ENCODE peak calls at places on chromosomes 4 and X, in seven cellular contexts. One of them, this sample, is unnamed.

GRCh38 chr4:184942447-184943425 is 75.6 kb upstream of the HELT start:
- DNase-seq in mesenchymal stem cell: no peak
- DNase-seq in heart left ventricle: no peak
- DNase-seq in naive thymus-derived CD8-positive, alpha-beta T cell: no peak
- DNase-seq in LoVo: no peak
- DNase-seq in cardiac fibroblast: no peak
- DNase-seq in Right ventricle myocardium superior: no peak
- DNase-seq in this sample: no peak

GRCh38 chr4:98747659-98748091 is 89.3 kb upstream of the TSPAN5 start:
- DNase-seq in mesenchymal stem cell: no peak
- DNase-seq in heart left ventricle: no peak
- DNase-seq in naive thymus-derived CD8-positive, alpha-beta T cell: no peak
- DNase-seq in LoVo: peak; percentile 80
- DNase-seq in cardiac fibroblast: no peak
- DNase-seq in Right ventricle myocardium superior: no peak
- DNase-seq in this sample: no peak

GRCh38 chrX:103533428-103534216 is 14.3 kb upstream of the RAB40A start:
- DNase-seq in mesenchymal stem cell: peak; percentile 60
- DNase-seq in heart left ventricle: peak; percentile 73
- DNase-seq in naive thymus-derived CD8-positive, alpha-beta T cell: peak; percentile 64
- DNase-seq in LoVo: peak; percentile 31
- DNase-seq in cardiac fibroblast: peak; percentile 83
- DNase-seq in Right ventricle myocardium superior: peak; percentile 80
- DNase-seq in this sample: peak; percentile 53

GRCh38 chrX:122238801-122239200 is 945.3 kb upstream of the GRIA3 start:
- DNase-seq in mesenchymal stem cell: no peak
- DNase-seq in heart left ventricle: no peak
- DNase-seq in naive thymus-derived CD8-positive, alpha-beta T cell: no peak
- DNase-seq in LoVo: no peak
- DNase-seq in cardiac fibroblast: no peak
- DNase-seq in Right ventricle myocardium superior: no peak
- DNase-seq in this sample: no peak

GRCh38 chrX:154368630-154369452 is 5.6 kb downstream of the FLNA start:
- DNase-seq in mesenchymal stem cell: peak; percentile 91
- DNase-seq in heart left ventricle: peak; percentile 82
- DNase-seq in naive thymus-derived CD8-positive, alpha-beta T cell: peak; percentile 83
- DNase-seq in LoVo: peak; percentile 84
- DNase-seq in cardiac fibroblast: peak; percentile 93
- DNase-seq in Right ventricle myocardium superior: peak; percentile 83
- DNase-seq in this sample: peak; percentile 99

GRCh38 chr4:6369924-6370645 is 100.4 kb downstream of the WFS1 start:
- DNase-seq in mesenchymal stem cell: no peak
- DNase-seq in heart left ventricle: no peak
- DNase-seq in naive thymus-derived CD8-positive, alpha-beta T cell: no peak
- DNase-seq in LoVo: no peak
- DNase-seq in cardiac fibroblast: no peak
- DNase-seq in Right ventricle myocardium superior: no peak
- DNase-seq in this sample: no peak

GRCh38 chrX:12463873-12464272 is 325.6 kb downstream of the FRMPD4 start:
- DNase-seq in mesenchymal stem cell: no peak
- DNase-seq in heart left ventricle: no peak
- DNase-seq in naive thymus-derived CD8-positive, alpha-beta T cell: no peak
- DNase-seq in LoVo: no peak
- DNase-seq in cardiac fibroblast: no peak
- DNase-seq in Right ventricle myocardium superior: no peak
- DNase-seq in this sample: no peak

GRCh38 chrX:139158256-139158655 is 372.3 kb upstream of the F9 start:
- DNase-seq in mesenchymal stem cell: no peak
- DNase-seq in heart left ventricle: no peak
- DNase-seq in naive thymus-derived CD8-positive, alpha-beta T cell: no peak
- DNase-seq in LoVo: no peak
- DNase-seq in cardiac fibroblast: no peak
- DNase-seq in Right ventricle myocardium superior: no peak
- DNase-seq in this sample: no peak

GRCh38 chr4:77818667-77819408 is at the start of gene CNOT6L:
- DNase-seq in mesenchymal stem cell: peak; percentile 80
- DNase-seq in heart left ventricle: peak; percentile 86
- DNase-seq in naive thymus-derived CD8-positive, alpha-beta T cell: peak; percentile 94
- DNase-seq in LoVo: peak; percentile 50
- DNase-seq in cardiac fibroblast: peak; percentile 84
- DNase-seq in Right ventricle myocardium superior: peak; percentile 74
- DNase-seq in this sample: no peak

GRCh38 chrX:21856504-21856903 is 717 bp downstream of the YY2 start:
- DNase-seq in mesenchymal stem cell: no peak
- DNase-seq in heart left ventricle: no peak
- DNase-seq in naive thymus-derived CD8-positive, alpha-beta T cell: no peak
- DNase-seq in LoVo: no peak
- DNase-seq in cardiac fibroblast: no peak
- DNase-seq in Right ventricle myocardium superior: no peak
- DNase-seq in this sample: no peak

GRCh38 chr4:128823025-128823661 is 13.6 kb downstream of the JADE1 start:
- DNase-seq in mesenchymal stem cell: peak; percentile 84
- DNase-seq in heart left ventricle: no peak
- DNase-seq in naive thymus-derived CD8-positive, alpha-beta T cell: no peak
- DNase-seq in LoVo: peak; percentile 12
- DNase-seq in cardiac fibroblast: peak; percentile 76
- DNase-seq in Right ventricle myocardium superior: no peak
- DNase-seq in this sample: no peak

GRCh38 chr4:55948726-55949479 is at the start of gene CEP135:
- DNase-seq in mesenchymal stem cell: peak; percentile 96
- DNase-seq in heart left ventricle: peak; percentile 97
- DNase-seq in naive thymus-derived CD8-positive, alpha-beta T cell: peak; percentile 92
- DNase-seq in LoVo: peak; percentile 92
- DNase-seq in cardiac fibroblast: peak; percentile 96
- DNase-seq in Right ventricle myocardium superior: peak; percentile 96
- DNase-seq in this sample: peak; percentile 95

GRCh38 chr4:125703443-125703842 is 388.7 kb downstream of the FAT4 start:
- DNase-seq in mesenchymal stem cell: peak; percentile 47
- DNase-seq in heart left ventricle: no peak
- DNase-seq in naive thymus-derived CD8-positive, alpha-beta T cell: no peak
- DNase-seq in LoVo: no peak
- DNase-seq in cardiac fibroblast: peak; percentile 62
- DNase-seq in Right ventricle myocardium superior: no peak
- DNase-seq in this sample: no peak

GRCh38 chr4:21476753-21477152 is 471.8 kb downstream of the KCNIP4 start:
- DNase-seq in mesenchymal stem cell: peak; percentile 21
- DNase-seq in heart left ventricle: no peak
- DNase-seq in naive thymus-derived CD8-positive, alpha-beta T cell: no peak
- DNase-seq in LoVo: peak; percentile 22
- DNase-seq in cardiac fibroblast: peak; percentile 1
- DNase-seq in Right ventricle myocardium superior: no peak
- DNase-seq in this sample: no peak

GRCh38 chrX:84924624-84925023 is 79.1 kb upstream of the APOOL start:
- DNase-seq in mesenchymal stem cell: no peak
- DNase-seq in heart left ventricle: no peak
- DNase-seq in naive thymus-derived CD8-positive, alpha-beta T cell: no peak
- DNase-seq in LoVo: no peak
- DNase-seq in cardiac fibroblast: no peak
- DNase-seq in Right ventricle myocardium superior: no peak
- DNase-seq in this sample: no peak

GRCh38 chrX:119363391-119363790 is 35.7 kb upstream of the SLC25A43 start:
- DNase-seq in mesenchymal stem cell: no peak
- DNase-seq in heart left ventricle: no peak
- DNase-seq in naive thymus-derived CD8-positive, alpha-beta T cell: no peak
- DNase-seq in LoVo: no peak
- DNase-seq in cardiac fibroblast: no peak
- DNase-seq in Right ventricle myocardium superior: no peak
- DNase-seq in this sample: no peak

GRCh38 chr4:110970642-110971041 is 347.8 kb upstream of the PITX2 start:
- DNase-seq in mesenchymal stem cell: peak; percentile 71
- DNase-seq in heart left ventricle: no peak
- DNase-seq in naive thymus-derived CD8-positive, alpha-beta T cell: no peak
- DNase-seq in LoVo: peak; percentile 54
- DNase-seq in cardiac fibroblast: peak; percentile 48
- DNase-seq in Right ventricle myocardium superior: no peak
- DNase-seq in this sample: no peak

GRCh38 chr4:188495169-188495568 is 355.9 kb downstream of the TRIML1 start:
- DNase-seq in mesenchymal stem cell: no peak
- DNase-seq in heart left ventricle: no peak
- DNase-seq in naive thymus-derived CD8-positive, alpha-beta T cell: no peak
- DNase-seq in LoVo: no peak
- DNase-seq in cardiac fibroblast: no peak
- DNase-seq in Right ventricle myocardium superior: no peak
- DNase-seq in this sample: no peak

GRCh38 chr4:167955006-167955405 is 137.3 kb upstream of the ANXA10 start:
- DNase-seq in mesenchymal stem cell: no peak
- DNase-seq in heart left ventricle: no peak
- DNase-seq in naive thymus-derived CD8-positive, alpha-beta T cell: no peak
- DNase-seq in LoVo: no peak
- DNase-seq in cardiac fibroblast: peak; percentile 6
- DNase-seq in Right ventricle myocardium superior: no peak
- DNase-seq in this sample: no peak

GRCh38 chrX:102720237-102721168 is at the start of gene GPRASP3:
- DNase-seq in mesenchymal stem cell: peak; percentile 74
- DNase-seq in heart left ventricle: peak; percentile 81
- DNase-seq in naive thymus-derived CD8-positive, alpha-beta T cell: peak; percentile 71
- DNase-seq in LoVo: peak; percentile 54
- DNase-seq in cardiac fibroblast: peak; percentile 76
- DNase-seq in Right ventricle myocardium superior: peak; percentile 84
- DNase-seq in this sample: peak; percentile 53

GRCh38 chr4:138938371-138938699 is 77.2 kb upstream of the NOCT start:
- DNase-seq in mesenchymal stem cell: peak; percentile 64
- DNase-seq in heart left ventricle: no peak
- DNase-seq in naive thymus-derived CD8-positive, alpha-beta T cell: no peak
- DNase-seq in LoVo: peak; percentile 32
- DNase-seq in cardiac fibroblast: peak; percentile 76
- DNase-seq in Right ventricle myocardium superior: no peak
- DNase-seq in this sample: no peak

GRCh38 chr4:38728651-38729141 is 54.1 kb downstream of the TLR10 start:
- DNase-seq in mesenchymal stem cell: no peak
- DNase-seq in heart left ventricle: no peak
- DNase-seq in naive thymus-derived CD8-positive, alpha-beta T cell: no peak
- DNase-seq in LoVo: peak; percentile 87
- DNase-seq in cardiac fibroblast: no peak
- DNase-seq in Right ventricle myocardium superior: no peak
- DNase-seq in this sample: no peak

GRCh38 chr4:14837860-14838259 is 164.4 kb upstream of the CPEB2 start:
- DNase-seq in mesenchymal stem cell: peak; percentile 3
- DNase-seq in heart left ventricle: no peak
- DNase-seq in naive thymus-derived CD8-positive, alpha-beta T cell: peak; percentile 9
- DNase-seq in LoVo: no peak
- DNase-seq in cardiac fibroblast: no peak
- DNase-seq in Right ventricle myocardium superior: no peak
- DNase-seq in this sample: no peak

GRCh38 chr4:147492761-147493160 is 11.9 kb downstream of the EDNRA start:
- DNase-seq in mesenchymal stem cell: peak; percentile 94
- DNase-seq in heart left ventricle: peak; percentile 73
- DNase-seq in naive thymus-derived CD8-positive, alpha-beta T cell: no peak
- DNase-seq in LoVo: no peak
- DNase-seq in cardiac fibroblast: peak; percentile 88
- DNase-seq in Right ventricle myocardium superior: no peak
- DNase-seq in this sample: no peak

GRCh38 chr4:182478475-182478874 is 235.3 kb downstream of the TENM3 start:
- DNase-seq in mesenchymal stem cell: peak; percentile 43
- DNase-seq in heart left ventricle: no peak
- DNase-seq in naive thymus-derived CD8-positive, alpha-beta T cell: peak; percentile 47
- DNase-seq in LoVo: peak; percentile 62
- DNase-seq in cardiac fibroblast: peak; percentile 66
- DNase-seq in Right ventricle myocardium superior: no peak
- DNase-seq in this sample: peak; percentile 5

GRCh38 chr4:123741906-123742305 is 345.3 kb downstream of the SPRY1 start:
- DNase-seq in mesenchymal stem cell: peak; percentile 21
- DNase-seq in heart left ventricle: no peak
- DNase-seq in naive thymus-derived CD8-positive, alpha-beta T cell: no peak
- DNase-seq in LoVo: no peak
- DNase-seq in cardiac fibroblast: peak; percentile 84
- DNase-seq in Right ventricle myocardium superior: no peak
- DNase-seq in this sample: no peak

GRCh38 chr4:186725422-186726149 is 1.9 kb upstream of the FAT1 start:
- DNase-seq in mesenchymal stem cell: peak; percentile 89
- DNase-seq in heart left ventricle: peak; percentile 84
- DNase-seq in naive thymus-derived CD8-positive, alpha-beta T cell: no peak
- DNase-seq in LoVo: peak; percentile 83
- DNase-seq in cardiac fibroblast: peak; percentile 88
- DNase-seq in Right ventricle myocardium superior: peak; percentile 85
- DNase-seq in this sample: no peak

This sample was measured in immature natural killer cell.